ENCODE peak calls at places on chromosome 19, in ten cellular contexts. J, F, C, Z, L, T, O, K, Y and G are unnamed samples. For H3K4me1, the result is how much of the 10 kb centered on the place peaks cover.

GRCh38 chr19:21202865-21203494 is 61.1 kb downstream of the ZNF431 start:
- DNase-seq in J (peak), F (peak), C (no peak), Z (peak), L (no peak), T (peak), O (no peak), K (no peak), Y (peak), G (no peak)

GRCh38 chr19:339262-339887 is 5.2 kb downstream of the MIER2 start:
- DNase-seq in J (no peak), F (no peak), C (no peak), Z (no peak), L (peak), T (no peak), O (no peak), K (no peak), Y (no peak), G (no peak)

GRCh38 chr19:45444318-45445041 is 20.8 kb upstream of the ERCC1 start:
- DNase-seq in J (peak), F (peak), C (peak), Z (peak), L (peak), T (peak), O (peak), K (peak), Y (no peak), G (peak)

GRCh38 chr19:41016488-41017071 is 25.5 kb downstream of the CYP2B6 start:
- DNase-seq in J (no peak), F (no peak), C (no peak), Z (no peak), L (no peak), T (no peak), O (no peak), K (no peak), Y (no peak), G (no peak)

GRCh38 chr19:15101479-15102082 is 5.6 kb upstream of the SYDE1 start:
- DNase-seq in J (peak), F (peak), C (peak), Z (peak), L (no peak), T (no peak), O (no peak), K (no peak), Y (peak), G (no peak)

GRCh38 chr19:10430505-10431253 is 10.3 kb downstream of the PDE4A start:
- DNase-seq in J (no peak), F (peak), C (peak), Z (peak), L (no peak), T (peak), O (no peak), K (peak), Y (no peak), G (no peak)

GRCh38 chr19:39765091-39766076 is 13.3 kb upstream of the LEUTX start:
- DNase-seq in J (peak), F (peak), C (peak), Z (peak), L (no peak), T (peak), O (no peak), K (peak), Y (peak), G (no peak)

GRCh38 chr19:28862238-28862637 is 350.7 kb downstream of the UQCRFS1 start:
- DNase-seq in J (no peak), F (no peak), C (no peak), Z (no peak), L (no peak), T (no peak), O (no peak), K (no peak), Y (no peak), G (no peak)

GRCh38 chr19:35462476-35462953 is 14.5 kb downstream of the FFAR2 start:
- DNase-seq in J (no peak), F (peak), C (peak), Z (no peak), L (no peak), T (no peak), O (no peak), K (no peak), Y (no peak), G (no peak)

GRCh38 chr19:2695288-2695866 is 7.1 kb downstream of the GNG7 start:
- DNase-seq in J (no peak), F (peak), C (no peak), Z (no peak), L (no peak), T (peak), O (no peak), K (no peak), Y (no peak), G (no peak)
- H3K27ac ChIP-seq in J (no peak), F (peak), C (peak), Z (no peak), L (peak), T (no peak), O (peak), K (peak), Y (no peak), G (no peak)

GRCh38 chr19:6099037-6099436 is 11.3 kb downstream of the RFX2 start:
- DNase-seq in J (no peak), F (no peak), C (no peak), Z (no peak), L (no peak), T (no peak), O (no peak), K (no peak), Y (no peak), G (no peak)

GRCh38 chr19:6101291-6101690 is 9.0 kb downstream of the RFX2 start:
- DNase-seq in J (no peak), F (no peak), C (no peak), Z (no peak), L (no peak), T (no peak), O (no peak), K (no peak), Y (no peak), G (no peak)

GRCh38 chr19:6099633-6100032 is 10.7 kb downstream of the RFX2 start:
- DNase-seq in J (no peak), F (no peak), C (no peak), Z (no peak), L (no peak), T (no peak), O (no peak), K (no peak), Y (no peak), G (no peak)

GRCh38 chr19:6101991-6102390 is 8.3 kb downstream of the RFX2 start:
- DNase-seq in J (no peak), F (no peak), C (no peak), Z (no peak), L (no peak), T (no peak), O (no peak), K (no peak), Y (no peak), G (no peak)

DNA sequence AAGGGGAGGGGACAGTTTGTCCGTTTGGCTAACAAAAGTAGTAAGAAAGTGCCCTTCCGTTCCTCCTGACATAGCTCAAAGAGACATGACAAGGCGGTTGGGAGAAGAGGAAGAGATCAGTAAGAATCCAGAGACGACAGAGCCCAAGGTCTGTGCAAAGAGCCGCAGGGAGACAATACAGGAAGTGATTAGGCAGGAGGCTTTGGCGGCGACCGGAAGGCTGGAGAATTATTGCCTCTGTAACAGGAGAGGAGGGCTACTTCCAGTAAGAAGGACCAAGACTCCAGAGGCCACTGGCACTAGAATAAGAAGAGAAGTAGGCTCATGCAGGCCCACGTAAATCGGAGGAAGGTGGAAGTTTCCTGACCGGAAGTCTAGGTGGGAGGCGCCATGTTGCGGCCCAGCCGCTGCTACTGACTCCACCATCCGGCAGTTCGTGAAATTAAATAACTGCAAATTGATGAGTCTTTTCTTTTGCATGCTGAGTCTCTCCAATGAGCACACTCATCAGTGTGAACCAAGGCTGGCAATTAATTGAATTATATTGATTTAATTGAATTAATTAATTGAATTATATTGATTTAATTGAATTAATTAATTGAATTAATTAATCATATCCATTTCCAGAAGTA is 9.9 kb downstream of the RFX2 start:
- DNase-seq in J (peak), F (peak), C (no peak), Z (peak), L (no peak), T (no peak), O (no peak), K (peak), Y (no peak), G (no peak)
- TF ChIP-seq CTCF in J (no peak), F (no peak), C (no peak), Z (no peak), L (no peak), T (no peak), O (no peak), K (no peak), Y (no peak), G (no peak)

GRCh38 chr19:7916908-7917291 is 2.3 kb downstream of the TGFBR3L start:
- DNase-seq in J (no peak), F (no peak), C (no peak), Z (peak), L (peak), T (no peak), O (no peak), K (no peak), Y (no peak), G (no peak)

GRCh38 chr19:7920520-7921301 is 573 bp downstream of the SNAPC2 start:
- DNase-seq in J (peak), F (peak), C (peak), Z (peak), L (peak), T (peak), O (peak), K (peak), Y (no peak), G (peak)

GRCh38 chr19:7917292-7918061 is 2.7 kb upstream of the SNAPC2 start:
- DNase-seq in J (peak), F (no peak), C (peak), Z (peak), L (no peak), T (no peak), O (no peak), K (no peak), Y (no peak), G (no peak)

GRCh38 chr19:7919681-7920519 is at the start of gene SNAPC2:
- DNase-seq in J (peak), F (peak), C (peak), Z (peak), L (peak), T (peak), O (peak), K (peak), Y (no peak), G (peak)

DNA sequence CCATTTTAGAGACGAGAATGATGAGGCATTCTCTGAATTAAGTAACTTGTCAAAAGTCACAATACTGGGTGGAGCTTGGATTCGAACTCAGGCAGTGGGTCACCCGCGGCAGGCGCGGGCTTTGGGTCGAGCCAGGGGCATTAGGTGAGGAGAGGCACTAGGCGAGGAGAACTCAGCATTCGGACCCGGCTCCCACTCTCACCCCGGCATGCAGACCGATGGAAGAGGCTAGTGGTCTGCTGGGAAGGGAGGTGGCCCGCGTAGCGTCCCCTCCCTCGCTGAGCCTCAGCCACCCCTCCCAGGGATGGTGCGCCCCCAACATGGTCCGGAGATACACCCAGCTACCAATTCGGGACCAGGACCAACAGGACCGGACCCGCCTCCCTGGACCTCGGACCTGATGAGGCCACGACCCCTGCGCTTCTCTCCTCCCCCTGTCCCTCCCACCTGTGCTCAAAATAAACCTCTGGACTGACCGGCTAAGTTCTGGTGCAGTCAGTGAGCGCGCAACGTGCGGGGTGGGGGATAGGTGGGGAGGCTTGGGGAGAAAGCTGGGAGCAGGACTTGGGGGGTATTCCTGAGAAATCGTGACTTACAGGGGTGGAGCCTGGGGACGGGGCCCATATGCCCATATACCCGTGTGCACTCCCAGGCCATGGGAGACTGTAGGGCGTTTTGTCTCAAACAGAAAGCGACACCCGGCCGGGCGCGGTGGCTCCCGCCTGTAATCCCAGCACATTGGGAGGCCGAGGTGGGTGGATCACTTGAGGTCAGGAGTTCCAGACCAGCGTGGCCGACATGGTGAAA is 1.3 kb upstream of the SNAPC2 start:
- DNase-seq in J (no peak), F (no peak), C (no peak), Z (no peak), L (no peak), T (no peak), O (no peak), K (no peak), Y (no peak), G (no peak)
- H3K4me1 ChIP-seq in J (under half), F (under half), C (under half), Z (under half), L (half or more), T (under half), O (under half), K (under half), Y (under half), G (under half)

GRCh38 chr19:33390908-33391630 is 17.6 kb downstream of the CEBPG start:
- DNase-seq in J (no peak), F (no peak), C (no peak), Z (no peak), L (peak), T (no peak), O (peak), K (no peak), Y (no peak), G (peak)

GRCh38 chr19:33392341-33393285 is 19.1 kb downstream of the CEBPG start:
- DNase-seq in J (no peak), F (no peak), C (peak), Z (no peak), L (peak), T (peak), O (peak), K (no peak), Y (no peak), G (peak)

GRCh38 chr19:33393286-33394005 is 19.9 kb downstream of the CEBPG start:
- DNase-seq in J (no peak), F (no peak), C (no peak), Z (no peak), L (peak), T (no peak), O (peak), K (no peak), Y (no peak), G (peak)

GRCh38 chr19:33390120-33390907 is 16.8 kb downstream of the CEBPG start:
- DNase-seq in J (no peak), F (peak), C (peak), Z (no peak), L (peak), T (no peak), O (peak), K (peak), Y (no peak), G (peak)

DNA sequence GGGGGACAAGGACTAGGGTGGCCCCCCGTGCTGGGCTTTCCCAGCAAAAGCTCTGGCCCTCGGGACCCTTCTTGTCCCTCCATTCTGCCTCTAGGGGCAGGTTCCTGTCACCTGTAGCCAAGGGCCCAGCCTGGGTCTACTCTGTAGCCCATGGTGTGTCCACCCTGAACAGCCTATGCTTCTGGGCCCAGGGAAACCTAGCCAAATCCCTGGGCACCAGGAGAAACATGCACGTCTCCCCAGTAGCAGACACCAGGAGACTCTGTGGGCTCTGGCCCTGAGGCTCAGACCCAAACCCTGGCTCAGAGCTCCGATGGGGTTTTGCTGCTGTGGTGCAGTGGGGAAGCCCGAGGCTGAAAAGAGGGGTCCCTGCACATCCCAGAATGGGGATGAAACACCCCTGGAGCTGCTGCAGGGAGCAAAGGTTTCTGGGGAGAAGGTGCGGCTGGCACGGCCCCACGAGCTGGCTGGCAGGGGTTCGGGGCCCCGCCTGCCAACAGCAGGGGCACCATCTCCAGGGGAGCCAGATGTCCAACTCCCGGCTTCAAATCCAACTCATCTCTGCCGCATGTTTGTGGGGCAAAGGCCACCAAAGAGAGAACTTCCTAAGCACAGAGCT is 18.2 kb downstream of the CEBPG start:
- DNase-seq in J (no peak), F (no peak), C (no peak), Z (no peak), L (peak), T (no peak), O (peak), K (no peak), Y (no peak), G (peak)
- H3K27ac ChIP-seq in J (no peak), F (no peak), C (no peak), Z (no peak), L (no peak), T (no peak), O (peak), K (no peak), Y (no peak), G (no peak)

DNA sequence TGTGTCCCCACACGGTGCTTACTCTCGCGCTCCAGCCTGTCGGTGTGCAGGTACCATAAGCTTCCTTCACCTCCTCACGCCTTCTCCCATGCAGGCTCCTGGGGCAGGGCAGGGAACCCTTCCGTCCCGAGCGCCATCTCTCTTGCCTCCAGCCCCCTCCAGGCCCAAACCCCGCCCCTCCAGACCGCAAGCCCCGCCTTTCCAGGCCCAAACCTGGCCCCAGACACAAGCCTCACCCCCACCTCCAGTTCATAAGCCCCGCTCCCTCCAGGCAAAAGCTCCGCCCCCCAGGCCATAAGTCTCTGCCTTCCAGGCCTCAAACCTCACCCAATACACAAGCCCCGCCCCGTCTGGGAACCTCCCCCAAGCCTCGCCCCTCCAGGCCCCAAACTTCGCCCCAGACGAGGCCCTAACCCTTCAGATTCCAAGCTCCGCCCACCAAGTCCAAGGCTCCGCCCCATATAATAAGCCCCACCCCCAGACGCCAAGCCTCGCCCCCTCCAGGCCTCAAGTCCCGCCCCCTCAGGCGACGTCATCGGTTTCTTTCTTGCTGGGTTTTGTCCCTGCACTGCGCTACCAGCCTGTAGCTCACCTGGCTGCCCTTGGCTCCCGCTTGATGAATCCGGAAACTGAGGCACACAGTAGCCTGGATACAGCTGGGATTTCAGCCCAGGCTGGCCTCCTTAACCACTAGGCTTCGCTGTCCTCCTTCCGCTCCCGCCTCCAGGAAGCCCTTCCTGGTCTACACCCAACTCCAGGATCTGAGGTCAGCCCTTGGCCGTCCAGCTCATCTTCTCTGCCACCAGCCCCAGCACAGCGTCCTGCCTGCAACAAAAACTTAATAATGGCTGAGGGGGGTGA is 16.1 kb downstream of the MKNK2 start:
- DNase-seq in J (peak), F (peak), C (peak), Z (peak), L (peak), T (peak), O (peak), K (peak), Y (no peak), G (peak)
- TF ChIP-seq CTCF in J (no peak), F (no peak), C (no peak), Z (no peak), L (no peak), T (no peak), O (no peak), K (no peak), Y (no peak), G (no peak)